ENCODE peak calls at places on chromosomes 1 and 21, in four cellular contexts. One of them, this sample, is unnamed.

GRCh38 chr1:116044071-116044470 is 67.1 kb upstream of the MAB21L3 start:
- DNase-seq in SK-N-SH: no peak
- DNase-seq in A549: no peak
- DNase-seq in GM12878: no peak
- DNase-seq in this sample: no peak

GRCh38 chr1:222109836-222110235 is 367.9 kb upstream of the DUSP10 start:
- DNase-seq in A549: no peak
- DNase-seq in SK-N-SH: no peak
- DNase-seq in GM12878: no peak
- DNase-seq in this sample: no peak

GRCh38 chr1:15848143-15848928 is 829 bp downstream of the SPEN start:
- DNase-seq in A549: no peak
- DNase-seq in SK-N-SH: peak
- DNase-seq in GM12878: no peak
- DNase-seq in this sample: no peak

GRCh38 chr1:206809504-206810084 is 37.3 kb upstream of the IL10 start:
- DNase-seq in SK-N-SH: no peak
- DNase-seq in GM12878: no peak
- DNase-seq in A549: peak
- DNase-seq in this sample: no peak

GRCh38 chr1:61301824-61302652 is 219.7 kb downstream of the NFIA start:
- DNase-seq in A549: no peak
- DNase-seq in SK-N-SH: no peak
- DNase-seq in GM12878: no peak
- DNase-seq in this sample: no peak

GRCh38 chr1:41358152-41358937 is 2.9 kb upstream of the FOXO6 start:
- DNase-seq in GM12878: no peak
- DNase-seq in A549: no peak
- DNase-seq in SK-N-SH: no peak
- DNase-seq in this sample: no peak

GRCh38 chr1:225709101-225709500 is 56.2 kb upstream of the ENAH start:
- DNase-seq in SK-N-SH: no peak
- DNase-seq in GM12878: no peak
- DNase-seq in A549: no peak
- DNase-seq in this sample: no peak

GRCh38 chr1:207248544-207249206 is 72.8 kb upstream of the CD55 start:
- DNase-seq in GM12878: no peak
- DNase-seq in SK-N-SH: no peak
- DNase-seq in A549: no peak
- DNase-seq in this sample: no peak

GRCh38 chr1:43978551-43979260 is at the start of gene B4GALT2:
- DNase-seq in SK-N-SH: peak
- DNase-seq in A549: no peak
- DNase-seq in GM12878: no peak
- DNase-seq in this sample: peak

GRCh38 chr1:2288816-2289536 is 60.9 kb downstream of the SKI start:
- DNase-seq in SK-N-SH: no peak
- DNase-seq in GM12878: no peak
- DNase-seq in A549: no peak
- DNase-seq in this sample: no peak

GRCh38 chr21:45768741-45769049 is 125.2 kb downstream of the PCBP3 start:
- DNase-seq in SK-N-SH: peak
- DNase-seq in GM12878: no peak
- DNase-seq in A549: no peak
- DNase-seq in this sample: no peak

GRCh38 chr21:16620921-16621320 is 891.1 kb downstream of the USP25 start:
- DNase-seq in GM12878: no peak
- DNase-seq in SK-N-SH: no peak
- DNase-seq in A549: no peak
- DNase-seq in this sample: no peak

GRCh38 chr1:158155673-158156072 is 25.0 kb upstream of the CD1D start:
- DNase-seq in SK-N-SH: no peak
- DNase-seq in GM12878: no peak
- DNase-seq in A549: no peak
- DNase-seq in this sample: no peak

GRCh38 chr1:245718123-245718522 is 563.3 kb downstream of the KIF26B start:
- DNase-seq in SK-N-SH: no peak
- DNase-seq in GM12878: no peak
- DNase-seq in A549: no peak
- DNase-seq in this sample: no peak

GRCh38 chr1:89759036-89759435 is 61.8 kb upstream of the LRRC8D start:
- DNase-seq in GM12878: no peak
- DNase-seq in SK-N-SH: no peak
- DNase-seq in A549: no peak
- DNase-seq in this sample: no peak

GRCh38 chr1:43520100-43520828 is 10.4 kb upstream of the PTPRF start:
- DNase-seq in SK-N-SH: no peak
- DNase-seq in A549: no peak
- DNase-seq in GM12878: no peak
- DNase-seq in this sample: no peak

GRCh38 chr1:202210370-202210769 is 16.8 kb downstream of the LGR6 start:
- DNase-seq in A549: no peak
- DNase-seq in GM12878: no peak
- DNase-seq in SK-N-SH: no peak
- DNase-seq in this sample: no peak

GRCh38 chr1:64572222-64572900 is 102.4 kb downstream of the CACHD1 start:
- DNase-seq in GM12878: no peak
- DNase-seq in A549: no peak
- DNase-seq in SK-N-SH: no peak
- DNase-seq in this sample: no peak
- TF ChIP-seq RCOR1 in GM12878: no peak
- TF ChIP-seq RCOR1 in A549: no peak
- TF ChIP-seq RCOR1 in SK-N-SH: no peak
- TF ChIP-seq RCOR1 in this sample: no peak

GRCh38 chr1:204360314-204360713 is 585 bp upstream of the PLEKHA6 start:
- DNase-seq in GM12878: no peak
- DNase-seq in A549: no peak
- DNase-seq in SK-N-SH: no peak
- DNase-seq in this sample: no peak
- TF ChIP-seq MAX in GM12878: no peak
- TF ChIP-seq MAX in A549: no peak
- TF ChIP-seq MAX in SK-N-SH: no peak
- TF ChIP-seq MAX in this sample: no peak

DNA sequence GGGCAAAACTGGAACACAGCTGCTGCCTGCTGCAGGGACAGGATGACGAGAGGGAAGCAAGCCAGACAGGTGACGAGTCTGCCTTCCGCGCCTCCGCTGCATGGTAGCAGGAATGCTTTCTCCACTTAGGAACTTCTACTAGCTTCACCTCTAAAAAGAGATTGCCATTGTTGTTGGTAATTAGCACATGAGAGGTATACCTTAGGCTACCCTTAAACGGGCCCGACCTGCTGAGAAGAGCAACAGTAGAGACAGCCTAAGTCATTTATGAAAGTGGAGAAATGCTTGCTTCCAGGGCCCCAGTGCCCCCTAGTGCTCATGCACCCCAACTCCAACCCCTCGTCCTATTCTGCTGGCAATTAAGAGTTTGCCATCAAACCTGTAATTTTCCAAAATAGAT is 96.9 kb upstream of the AKT3 start:
- DNase-seq in GM12878: no peak
- DNase-seq in A549: no peak
- DNase-seq in SK-N-SH: peak
- DNase-seq in this sample: peak
- TF ChIP-seq RCOR1 in GM12878: no peak
- TF ChIP-seq RCOR1 in A549: no peak
- TF ChIP-seq RCOR1 in SK-N-SH: no peak
- TF ChIP-seq RCOR1 in this sample: no peak

DNA sequence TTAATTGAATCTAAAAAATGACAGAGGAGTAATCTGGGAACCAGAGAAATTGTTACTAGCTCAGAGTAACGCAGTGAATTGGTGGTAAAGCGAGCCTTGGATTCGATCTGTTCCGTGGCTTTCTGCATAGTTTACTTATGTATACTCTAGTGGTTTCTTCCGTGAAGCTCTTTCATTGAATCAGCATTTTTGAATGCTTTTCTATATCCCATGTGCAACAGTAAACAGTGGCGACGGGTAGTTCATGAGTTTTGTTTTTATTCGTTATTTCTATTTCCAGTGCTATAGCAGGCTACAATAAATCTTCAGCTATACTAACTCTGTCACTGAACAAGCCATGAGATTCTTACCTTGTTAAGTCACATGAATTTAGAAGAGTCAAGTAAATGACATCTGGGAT is 14.5 kb upstream of the MAP3K7CL start:
- DNase-seq in A549: no peak
- DNase-seq in SK-N-SH: no peak
- DNase-seq in GM12878: no peak
- DNase-seq in this sample: no peak
- TF ChIP-seq MAX in A549: no peak
- TF ChIP-seq MAX in SK-N-SH: no peak
- TF ChIP-seq MAX in GM12878: no peak
- TF ChIP-seq MAX in this sample: no peak

GRCh38 chr1:6646499-6647148 is 22.0 kb downstream of the THAP3 start:
- DNase-seq in A549: peak
- DNase-seq in GM12878: no peak
- DNase-seq in SK-N-SH: peak
- DNase-seq in this sample: peak
- TF ChIP-seq RCOR1 in A549: no peak
- TF ChIP-seq RCOR1 in GM12878: no peak
- TF ChIP-seq RCOR1 in SK-N-SH: no peak
- TF ChIP-seq RCOR1 in this sample: no peak

DNA sequence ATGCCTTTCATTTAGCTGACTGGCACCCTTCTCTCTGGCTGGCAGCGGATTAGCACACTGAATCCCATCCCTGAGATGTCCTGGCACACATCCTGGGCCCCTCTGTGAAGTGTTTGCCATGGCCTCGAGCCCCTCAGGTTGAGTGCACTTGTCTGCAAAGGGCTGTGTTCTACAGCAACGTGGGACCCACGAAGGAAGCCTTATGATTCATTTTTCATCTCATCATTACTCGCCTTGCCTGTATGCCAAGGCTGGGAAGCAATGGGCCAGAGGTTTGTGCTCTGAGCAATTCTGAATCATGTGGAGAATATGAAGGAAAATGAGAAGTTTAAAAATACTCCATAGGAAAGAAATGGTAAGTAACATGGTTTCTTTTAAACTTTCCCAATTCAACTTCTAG is 124.8 kb upstream of the LMO4 start:
- DNase-seq in GM12878: no peak
- DNase-seq in A549: no peak
- DNase-seq in SK-N-SH: no peak
- DNase-seq in this sample: no peak
- TF ChIP-seq MAX in GM12878: no peak
- TF ChIP-seq MAX in A549: no peak
- TF ChIP-seq MAX in SK-N-SH: no peak
- TF ChIP-seq MAX in this sample: no peak

GRCh38 chr1:87686671-87687070 is 358.0 kb downstream of the LMO4 start:
- DNase-seq in SK-N-SH: no peak
- DNase-seq in GM12878: no peak
- DNase-seq in A549: no peak
- DNase-seq in this sample: no peak

GRCh38 chr1:87684786-87685185 is 356.1 kb downstream of the LMO4 start:
- DNase-seq in SK-N-SH: no peak
- DNase-seq in GM12878: no peak
- DNase-seq in A549: no peak
- DNase-seq in this sample: no peak

GRCh38 chr1:87686137-87686490 is 357.4 kb downstream of the LMO4 start:
- DNase-seq in SK-N-SH: no peak
- DNase-seq in GM12878: no peak
- DNase-seq in A549: no peak
- DNase-seq in this sample: no peak

GRCh38 chr1:87684194-87684593 is 355.5 kb downstream of the LMO4 start:
- DNase-seq in GM12878: no peak
- DNase-seq in SK-N-SH: no peak
- DNase-seq in A549: no peak
- DNase-seq in this sample: no peak

DNA sequence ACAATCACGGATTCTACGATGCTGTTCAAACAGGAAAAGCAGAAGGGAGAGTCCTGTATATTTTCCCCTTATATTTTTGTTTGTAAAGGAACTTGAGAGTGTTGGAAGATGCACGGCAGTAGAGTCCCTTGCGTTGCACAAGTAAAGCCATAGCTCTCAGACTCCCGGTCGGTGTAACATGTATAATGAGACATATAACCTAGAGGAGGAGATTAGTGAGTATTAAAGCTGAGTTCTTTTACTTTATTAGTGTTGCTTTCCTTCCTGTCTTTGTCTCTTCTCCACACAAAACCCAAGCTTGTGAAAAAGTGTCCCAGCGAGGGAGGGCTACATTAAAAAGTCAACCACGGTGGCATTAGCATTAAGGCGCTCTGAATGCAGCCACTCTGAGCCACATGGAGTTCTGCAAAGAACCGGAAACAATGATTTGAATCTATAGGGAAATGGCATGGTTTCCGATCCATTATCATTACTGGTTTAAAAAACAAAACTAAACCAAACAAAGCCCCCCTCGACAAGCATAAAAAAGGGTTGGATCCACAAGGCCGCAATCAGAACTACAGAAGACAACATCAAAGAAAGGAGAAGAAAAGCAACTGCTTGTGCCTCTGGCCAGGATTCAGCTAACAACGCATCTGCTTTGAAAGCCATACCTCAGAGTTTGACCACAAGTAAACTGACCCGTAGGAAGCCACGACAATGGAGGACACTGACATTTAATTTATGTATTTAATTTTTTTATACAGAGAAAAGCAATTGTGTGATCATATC is 356.9 kb downstream of the LMO4 start:
- DNase-seq in SK-N-SH: no peak
- DNase-seq in GM12878: no peak
- DNase-seq in A549: no peak
- DNase-seq in this sample: no peak
- TF ChIP-seq RCOR1 in SK-N-SH: no peak
- TF ChIP-seq RCOR1 in GM12878: no peak
- TF ChIP-seq RCOR1 in A549: no peak
- TF ChIP-seq RCOR1 in this sample: no peak

GRCh38 chr1:14724697-14725096 is 126.2 kb downstream of the KAZN start:
- DNase-seq in A549: no peak
- DNase-seq in SK-N-SH: no peak
- DNase-seq in GM12878: no peak
- DNase-seq in this sample: no peak
- TF ChIP-seq MAX in A549: no peak
- TF ChIP-seq MAX in SK-N-SH: no peak
- TF ChIP-seq MAX in GM12878: no peak
- TF ChIP-seq MAX in this sample: no peak

GRCh38 chr1:109792056-109792831 is 28.5 kb upstream of the EPS8L3 start:
- DNase-seq in GM12878: no peak
- DNase-seq in A549: peak
- DNase-seq in SK-N-SH: peak
- DNase-seq in this sample: peak
- TF ChIP-seq RCOR1 in GM12878: no peak
- TF ChIP-seq RCOR1 in A549: no peak
- TF ChIP-seq RCOR1 in SK-N-SH: no peak
- TF ChIP-seq RCOR1 in this sample: no peak

GRCh38 chr1:247373721-247374141 is 42.1 kb upstream of the ZNF496 start:
- DNase-seq in A549: no peak
- DNase-seq in GM12878: no peak
- DNase-seq in SK-N-SH: peak
- DNase-seq in this sample: peak
- TF ChIP-seq MAX in A549: no peak
- TF ChIP-seq MAX in GM12878: no peak
- TF ChIP-seq MAX in SK-N-SH: no peak
- TF ChIP-seq MAX in this sample: no peak

This sample was measured in K562.